ENCODE peak calls at places on chromosomes 6 and 20, in seven cellular contexts. V is AG04449, C is RWPE1, U is GM06990, X is AG10803, D is Calu3, W is endodermal cell. G is an unnamed sample.

GRCh38 chr6:119428647-119429046 is 79.1 kb upstream of the MAN1A1 start:
- DNase-seq in V (no peak), C (no peak), U (no peak), X (peak), D (no peak), W (no peak), G (no peak)

GRCh38 chr6:109834595-109835437 is 143.3 kb upstream of the GPR6 start:
- DNase-seq in V (no peak), C (no peak), U (no peak), X (no peak), D (no peak), W (no peak), G (no peak)

GRCh38 chr6:46888031-46888430 is 33.7 kb downstream of the ADGRF5 start:
- DNase-seq in V (no peak), C (peak), U (no peak), X (no peak), D (peak), W (no peak), G (no peak)

GRCh38 chr6:93036835-93037234 is 382.5 kb downstream of the EPHA7 start:
- DNase-seq in V (no peak), C (no peak), U (no peak), X (no peak), D (no peak), W (peak), G (no peak)

GRCh38 chr6:34318492-34319470 is 70.0 kb upstream of the SMIM29 start:
- DNase-seq in V (no peak), C (no peak), U (no peak), X (no peak), D (peak), W (no peak), G (no peak)

GRCh38 chr6:35088281-35089215 is 52.6 kb downstream of the TCP11 start:
- DNase-seq in V (no peak), C (no peak), U (no peak), X (no peak), D (no peak), W (peak), G (no peak)

GRCh38 chr6:9399916-9400315 is 964.6 kb upstream of the SLC35B3 start:
- DNase-seq in V (no peak), C (peak), U (no peak), X (no peak), D (no peak), W (no peak), G (no peak)

GRCh38 chr20:11140359-11140758 is 466.6 kb upstream of the JAG1 start:
- DNase-seq in V (peak), C (peak), U (no peak), X (peak), D (no peak), W (no peak), G (no peak)

GRCh38 chr6:43951063-43951755 is 176.0 kb downstream of the MRPL14 start:
- DNase-seq in V (no peak), C (no peak), U (peak), X (peak), D (peak), W (peak), G (no peak)

GRCh38 chr6:13327691-13328075 is 654 bp downstream of the TBC1D7 start:
- DNase-seq in V (no peak), C (peak), U (peak), X (no peak), D (no peak), W (no peak), G (no peak)

GRCh38 chr6:117840541-117840983 is 66.5 kb upstream of the SLC35F1 start:
- DNase-seq in V (no peak), C (peak), U (no peak), X (peak), D (peak), W (peak), G (peak)

GRCh38 chr6:88587158-88587537 is 376.3 kb downstream of the RNGTT start:
- DNase-seq in V (no peak), C (no peak), U (no peak), X (no peak), D (no peak), W (no peak), G (no peak)

GRCh38 chr6:24428615-24429014 is 25.9 kb downstream of the MRS2 start:
- DNase-seq in V (no peak), C (peak), U (no peak), X (no peak), D (no peak), W (no peak), G (no peak)

GRCh38 chr6:28866342-28867077 is 57.3 kb downstream of the TRIM27 start:
- DNase-seq in V (no peak), C (no peak), U (peak), X (peak), D (peak), W (peak), G (peak)

DNA sequence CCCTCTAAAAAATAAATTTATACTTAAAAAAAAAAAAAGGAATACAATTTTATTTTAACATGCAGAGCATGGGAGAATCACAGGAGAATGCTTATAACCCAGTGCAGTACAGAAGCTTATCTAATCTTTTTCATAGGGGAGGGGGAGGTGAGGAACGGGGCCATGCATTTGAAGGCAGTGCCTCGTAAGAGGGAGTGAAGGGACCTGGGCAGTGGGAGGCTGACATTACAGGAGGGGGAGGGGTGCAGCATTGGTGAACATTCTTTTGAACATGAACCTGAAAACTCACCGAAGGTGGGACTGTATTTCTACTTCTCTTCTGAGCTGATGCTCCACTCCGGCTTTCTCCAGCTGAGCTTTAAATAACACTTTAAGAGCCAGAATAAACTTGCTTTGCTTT is 9.3 kb downstream of the AURKA start:
- DNase-seq in V (no peak), C (no peak), U (no peak), X (no peak), D (no peak), W (no peak), G (no peak)
- TF ChIP-seq CTCF in V (no peak), C (no peak), U (no peak), X (no peak), D (no peak), W (no peak), G (no peak)

DNA sequence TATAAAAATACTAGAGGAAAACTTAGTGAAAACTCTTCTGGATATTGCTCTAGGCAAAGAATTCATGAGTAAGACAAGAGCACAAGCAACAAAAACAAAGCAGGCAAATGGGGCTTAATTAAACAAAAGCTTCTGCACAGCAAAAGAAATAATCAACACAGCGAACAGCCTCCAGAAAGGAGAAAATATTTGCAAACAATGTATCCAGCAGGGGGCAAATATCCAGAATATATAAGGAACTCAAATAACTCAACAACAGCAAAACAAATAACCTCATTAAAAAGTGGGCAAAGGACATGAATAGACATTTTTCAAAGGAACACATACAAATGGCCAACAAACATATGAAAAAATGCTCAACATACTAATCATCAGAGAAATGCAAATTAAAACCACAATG is 17.1 kb upstream of the HECA start:
- DNase-seq in V (no peak), C (no peak), U (no peak), X (no peak), D (no peak), W (no peak), G (no peak)
- TF ChIP-seq CTCF in V (no peak), C (no peak), U (no peak), X (peak), D (no peak), W (peak), G (no peak)

DNA sequence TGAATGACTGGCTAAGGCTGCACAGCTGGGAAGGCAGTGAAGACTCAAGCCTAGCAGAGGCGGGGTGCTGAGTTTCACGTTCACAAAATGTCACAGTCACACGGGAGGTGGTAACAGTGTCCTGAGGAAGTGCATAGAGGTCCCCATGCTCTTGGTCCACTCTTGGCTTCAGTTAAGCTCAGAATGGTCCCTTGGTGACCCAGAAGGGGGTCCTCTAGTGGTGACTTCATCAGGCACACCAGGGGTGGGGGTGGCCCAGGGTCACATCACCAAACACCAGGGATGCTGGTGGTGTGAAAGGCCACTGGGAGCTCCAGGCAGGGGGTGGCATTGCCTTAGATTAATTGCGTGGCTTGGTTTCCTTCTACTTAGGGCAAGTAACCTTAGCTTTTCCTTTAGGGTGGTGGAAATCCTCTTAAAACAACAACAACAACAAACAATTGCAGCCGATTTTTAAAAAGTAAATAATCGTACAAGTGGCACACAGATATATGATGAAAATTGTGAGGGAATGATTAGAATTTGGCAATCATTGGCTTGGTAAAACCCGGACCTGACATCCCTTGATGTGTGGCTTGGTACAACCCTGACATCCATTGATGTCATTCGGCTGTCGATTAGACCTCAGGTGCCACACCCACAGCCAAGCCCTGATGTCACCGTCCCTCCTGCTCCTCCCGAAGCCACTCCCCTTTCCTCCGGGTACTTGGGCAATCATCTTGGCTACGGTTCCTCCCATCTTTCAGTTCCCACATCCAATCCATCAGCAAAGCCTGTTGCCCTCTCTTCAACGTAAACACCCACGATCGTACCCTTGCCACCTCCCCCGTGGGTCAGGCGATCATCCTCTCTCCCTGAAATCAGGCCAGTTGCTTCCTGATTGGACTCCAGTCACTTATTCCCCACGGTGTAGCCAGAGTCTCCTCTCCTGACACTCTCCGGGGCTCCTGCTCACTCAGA is 44.8 kb downstream of the SULF2 start:
- DNase-seq in V (no peak), C (no peak), U (no peak), X (no peak), D (no peak), W (no peak), G (no peak)
- TF ChIP-seq CTCF in V (no peak), C (no peak), U (peak), X (no peak), D (no peak), W (peak), G (no peak)

GRCh38 chr6:36098920-36099647 is 31.2 kb upstream of the MAPK13 start:
- DNase-seq in V (no peak), C (no peak), U (no peak), X (no peak), D (no peak), W (peak), G (no peak)
- TF ChIP-seq CTCF in V (no peak), C (no peak), U (no peak), X (no peak), D (no peak), W (peak), G (no peak)

DNA sequence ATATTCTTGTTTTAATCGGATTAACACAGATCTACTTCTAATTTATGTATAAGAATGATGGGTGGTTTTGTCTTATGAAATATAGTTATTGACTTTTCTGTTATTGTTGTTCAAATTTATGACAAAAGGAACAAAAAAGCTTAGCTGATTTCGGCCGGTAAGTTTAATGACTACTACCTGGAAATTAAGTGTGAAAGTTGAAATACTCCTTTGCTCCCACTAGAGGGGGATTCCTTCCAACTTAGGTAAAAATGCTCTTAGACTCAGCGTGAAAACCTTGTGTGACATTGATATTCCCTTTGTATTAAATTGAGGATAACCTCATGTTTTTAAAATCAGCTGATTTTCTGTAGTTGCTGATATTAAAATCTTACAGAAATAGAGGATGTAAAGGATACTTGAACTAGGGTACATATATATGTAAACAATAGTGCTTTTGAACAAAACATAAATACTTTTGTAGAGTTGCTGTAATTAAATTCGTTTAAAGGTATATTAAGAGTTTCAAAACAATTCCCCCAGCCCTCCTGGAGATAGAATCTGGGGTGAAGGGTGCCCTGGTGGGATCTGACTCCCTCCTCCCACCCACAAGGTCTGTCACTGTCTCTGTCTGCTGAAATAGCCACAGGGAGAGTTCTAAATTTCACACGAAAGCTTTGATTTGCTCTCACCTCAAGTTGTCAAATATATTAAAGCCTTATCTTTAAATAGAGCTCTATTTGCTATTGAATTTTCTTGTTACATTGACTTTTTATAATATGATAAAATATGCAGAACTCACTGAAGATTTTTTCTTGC is 257.5 kb downstream of the ARID1B start:
- DNase-seq in V (no peak), C (peak), U (no peak), X (peak), D (no peak), W (no peak), G (peak)
- TF ChIP-seq CTCF in V (peak), C (peak), U (peak), X (peak), D (no peak), W (peak), G (peak)

GRCh38 chr6:62614442-62614841 is 328.4 kb upstream of the KHDRBS2 start:
- DNase-seq in V (no peak), C (no peak), U (no peak), X (no peak), D (no peak), W (peak), G (no peak)
- TF ChIP-seq CTCF in V (no peak), C (no peak), U (no peak), X (no peak), D (no peak), W (peak), G (no peak)

GRCh38 chr6:6595946-6596345 is 7.4 kb downstream of the LY86 start:
- DNase-seq in V (no peak), C (no peak), U (no peak), X (no peak), D (no peak), W (no peak), G (no peak)

GRCh38 chr6:6592836-6593235 is 4.3 kb downstream of the LY86 start:
- DNase-seq in V (no peak), C (no peak), U (no peak), X (no peak), D (no peak), W (no peak), G (no peak)

GRCh38 chr6:6591778-6592388 is 3.4 kb downstream of the LY86 start:
- DNase-seq in V (no peak), C (no peak), U (peak), X (no peak), D (no peak), W (peak), G (peak)

GRCh38 chr6:6595025-6595424 is 6.5 kb downstream of the LY86 start:
- DNase-seq in V (no peak), C (no peak), U (no peak), X (no peak), D (no peak), W (no peak), G (no peak)

GRCh38 chr6:6593876-6594275 is 5.4 kb downstream of the LY86 start:
- DNase-seq in V (no peak), C (no peak), U (no peak), X (no peak), D (no peak), W (no peak), G (no peak)
- TF ChIP-seq CTCF in V (no peak), C (no peak), U (no peak), X (no peak), D (no peak), W (no peak), G (no peak)

GRCh38 chr20:8132015-8132631 is at the start of gene PLCB1:
- DNase-seq in V (no peak), C (peak), U (peak), X (peak), D (peak), W (peak), G (peak)
- TF ChIP-seq CTCF in V (peak), C (peak), U (peak), X (peak), D (peak), W (peak), G (peak)

DNA sequence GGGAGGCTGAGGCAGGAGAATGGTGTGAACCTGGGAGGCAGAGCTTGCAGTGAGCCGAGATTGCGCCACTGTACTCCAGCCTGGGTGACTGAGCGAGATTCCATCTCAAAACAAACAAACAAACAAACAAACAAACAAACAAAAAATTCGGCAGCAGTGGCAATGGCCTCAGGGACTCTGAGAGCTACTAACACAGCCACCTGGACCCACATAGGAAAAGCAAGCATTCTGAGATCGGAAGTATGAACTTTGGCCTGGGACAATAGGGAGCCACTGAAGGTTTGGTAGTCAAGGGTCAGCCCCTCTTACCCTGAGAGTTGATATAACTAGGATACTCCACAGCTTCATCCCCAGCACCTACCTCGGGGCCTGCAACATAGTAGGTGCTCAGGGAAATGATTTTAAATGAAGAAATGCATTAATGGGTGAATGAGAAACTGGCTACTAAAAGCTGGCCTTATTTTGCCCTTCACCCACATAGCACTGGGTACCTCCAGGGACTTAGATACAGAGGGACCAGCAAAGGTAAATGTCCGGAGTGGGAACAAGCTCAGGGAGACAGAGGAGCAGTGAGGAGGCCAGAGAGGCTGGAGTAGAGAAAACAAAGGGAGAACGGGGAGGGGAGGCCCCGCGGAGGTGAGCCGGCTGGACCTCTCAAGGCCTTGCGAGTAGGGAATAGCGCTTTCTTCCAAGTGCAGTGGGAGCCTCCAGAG is 46.6 kb upstream of the PTGIS start:
- DNase-seq in V (no peak), C (no peak), U (no peak), X (no peak), D (no peak), W (no peak), G (no peak)
- TF ChIP-seq CTCF in V (no peak), C (no peak), U (no peak), X (no peak), D (no peak), W (no peak), G (no peak)